ENCODE peak calls at places on chromosomes 5 and 9, in six cellular contexts. K is HL-60; D is fibroblast of lung; C is CD8-positive, alpha-beta T cell; M is GM23338; Q is sigmoid colon. L is an unnamed sample. For H3K27me3, the result is how much of the 10 kb centered on the place peaks cover.

GRCh38 chr5:95261369-95262175 is 23.3 kb downstream of the MCTP1 start:
- DNase-seq in M (peak), C (no peak), K (no peak), D (peak), Q (no peak), L (no peak)

GRCh38 chr5:174895360-174895759 is 171.0 kb downstream of the MSX2 start:
- DNase-seq in Q (no peak), D (no peak), M (peak), K (no peak), C (no peak), L (no peak)

GRCh38 chr5:81755320-81755719 is 4.4 kb upstream of the SSBP2 start:
- DNase-seq in Q (peak), M (peak), D (peak), C (no peak), K (no peak), L (no peak)

GRCh38 chr5:143400541-143401252 is 2.8 kb downstream of the NR3C1 start:
- DNase-seq in C (no peak), D (peak), M (no peak), K (no peak), Q (no peak), L (no peak)

GRCh38 chr5:1212881-1213280 is 11.5 kb downstream of the SLC6A19 start:
- DNase-seq in C (no peak), Q (no peak), D (no peak), K (no peak), M (no peak), L (no peak)

GRCh38 chr5:78129632-78130031 is 164.9 kb downstream of the AP3B1 start:
- DNase-seq in K (no peak), M (no peak), Q (no peak), C (no peak), D (no peak), L (no peak)

GRCh38 chr5:30121092-30121491 is 1072.4 kb upstream of the CDH6 start:
- DNase-seq in K (no peak), D (no peak), Q (no peak), M (peak), C (no peak), L (no peak)

GRCh38 chr5:40823459-40823858 is 11.6 kb downstream of the RPL37 start:
- DNase-seq in D (no peak), K (no peak), M (no peak), C (no peak), Q (no peak), L (no peak)

GRCh38 chr5:116494784-116495480 is 79.7 kb downstream of the SEMA6A start:
- DNase-seq in M (no peak), K (no peak), Q (no peak), D (peak), C (no peak), L (no peak)

GRCh38 chr9:111040494-111040893 is 2.2 kb upstream of the LPAR1 start:
- DNase-seq in K (no peak), D (no peak), Q (no peak), M (no peak), C (no peak), L (no peak)

GRCh38 chr9:130555061-130555460 is 24.3 kb upstream of the FUBP3 start:
- DNase-seq in D (no peak), C (no peak), K (no peak), Q (no peak), M (no peak), L (no peak)

GRCh38 chr5:106521701-106522100 is 1149.0 kb downstream of the EFNA5 start:
- DNase-seq in Q (no peak), D (peak), M (no peak), C (no peak), K (no peak), L (no peak)

GRCh38 chr5:142322747-142323479 is 1.9 kb downstream of the SPRY4 start:
- DNase-seq in C (no peak), K (no peak), Q (peak), D (peak), M (no peak), L (no peak)

GRCh38 chr9:91082709-91083108 is 279.0 kb downstream of the AUH start:
- DNase-seq in D (no peak), K (no peak), Q (no peak), C (no peak), M (no peak), L (no peak)

GRCh38 chr9:118782790-118783463 is 586.3 kb downstream of the BRINP1 start:
- DNase-seq in M (no peak), Q (no peak), K (no peak), C (no peak), D (no peak), L (no peak)

GRCh38 chr5:72293495-72294055 is 26.5 kb downstream of the MRPS27 start:
- DNase-seq in M (no peak), C (no peak), Q (no peak), D (no peak), K (no peak), L (no peak)

GRCh38 chr9:31071606-31072286 is 1312.7 kb upstream of the ACO1 start:
- DNase-seq in K (no peak), Q (no peak), D (no peak), C (no peak), M (no peak), L (peak)

GRCh38 chr9:6133346-6134063 is 82.1 kb upstream of the IL33 start:
- DNase-seq in Q (no peak), C (no peak), K (no peak), D (peak), M (no peak), L (no peak)

GRCh38 chr5:137695651-137696428 is 40.0 kb downstream of the KLHL3 start:
- DNase-seq in M (peak), C (peak), D (no peak), Q (no peak), K (no peak), L (no peak)
- TF ChIP-seq CTCF in M (peak), C (peak), D (no peak), Q (no peak), K (no peak), L (peak)

DNA sequence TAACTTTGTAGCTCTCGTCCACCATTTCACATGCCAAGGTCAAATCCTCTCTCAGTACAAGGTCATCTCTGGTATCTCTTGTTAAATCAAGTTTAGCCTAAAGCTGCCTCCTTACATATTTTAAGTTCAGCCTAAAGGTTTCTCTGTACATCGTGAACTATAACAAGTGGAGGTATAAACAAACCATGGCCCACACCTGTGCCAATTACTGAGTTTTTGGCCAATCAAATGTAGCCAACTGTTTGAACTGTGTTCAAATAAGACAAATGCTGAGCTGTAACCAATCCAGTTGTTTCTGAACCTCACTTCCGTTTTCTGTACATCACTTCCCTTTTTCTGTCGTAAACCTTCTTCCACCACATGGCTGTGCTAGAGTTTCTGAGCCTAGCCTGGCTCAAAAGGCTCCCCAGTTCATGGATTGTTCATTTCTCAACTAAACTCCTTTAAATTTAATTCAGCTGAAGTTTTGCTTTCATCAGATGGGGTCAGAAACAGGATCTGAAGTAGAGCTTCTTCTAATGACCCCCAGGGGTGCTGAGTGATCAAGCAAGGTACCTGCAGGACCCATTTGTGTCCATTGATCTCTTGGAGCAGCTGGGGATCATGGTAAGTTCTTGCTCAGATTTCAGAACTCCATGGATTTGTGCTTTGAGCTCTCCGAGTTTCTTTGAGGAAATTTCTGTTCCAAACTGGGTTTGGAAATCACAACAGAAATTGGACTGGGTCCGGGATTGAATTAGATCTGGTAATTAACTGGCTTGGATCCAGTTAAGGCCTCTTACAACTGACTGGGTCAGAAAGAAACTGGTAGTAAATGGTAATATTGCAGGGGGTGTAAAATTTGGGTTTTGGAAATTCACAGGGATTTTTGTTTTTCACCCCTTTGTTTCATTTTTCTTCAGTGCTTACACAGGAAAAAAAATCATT is 11.0 kb upstream of the NANS start:
- DNase-seq in K (peak), C (no peak), D (no peak), M (no peak), Q (no peak), L (no peak)
- H3K4me3 ChIP-seq in K (peak), C (peak), D (no peak), M (no peak), Q (no peak), L (peak)

GRCh38 chr5:137016783-137017324 is 482.3 kb downstream of the SPOCK1 start:
- DNase-seq in D (no peak), K (no peak), C (no peak), Q (no peak), M (peak), L (no peak)
- H3K27me3 ChIP-seq in D (under half), K (under half), C (under half), Q (under half), M (under half), L (under half)

DNA sequence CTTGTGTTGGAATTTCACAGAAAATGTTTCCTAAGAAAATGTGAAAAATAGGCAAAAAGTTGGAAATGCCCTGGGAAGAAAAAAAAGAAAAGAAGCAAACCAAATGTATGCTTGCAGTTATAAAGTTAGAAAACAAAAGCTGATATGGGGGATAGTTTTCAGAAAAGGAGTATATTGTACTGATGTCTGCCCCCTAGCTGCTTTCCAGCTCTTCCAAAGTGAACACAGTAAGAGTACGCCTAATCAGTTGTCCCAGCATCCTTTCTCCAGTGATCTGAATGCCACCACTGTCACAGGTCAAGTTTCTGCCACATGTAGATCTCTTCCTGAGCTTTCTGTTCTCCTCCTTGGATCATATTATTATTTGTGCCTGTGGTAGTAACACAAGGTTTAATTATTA is 5.8 kb downstream of the TYRP1 start:
- DNase-seq in C (no peak), M (peak), K (no peak), D (no peak), Q (no peak), L (no peak)
- TF ChIP-seq CTCF in C (no peak), M (peak), K (no peak), D (peak), Q (no peak), L (no peak)

GRCh38 chr5:57324888-57325287 is 151.0 kb downstream of the GPBP1 start:
- DNase-seq in K (no peak), Q (no peak), M (no peak), D (peak), C (no peak), L (no peak)

GRCh38 chr5:57332350-57332749 is 150.3 kb downstream of the ACTBL2 start:
- DNase-seq in Q (no peak), C (no peak), D (peak), M (no peak), K (no peak), L (no peak)

GRCh38 chr5:57324159-57324558 is 150.3 kb downstream of the GPBP1 start:
- DNase-seq in Q (no peak), D (peak), K (no peak), M (no peak), C (no peak), L (no peak)

GRCh38 chr5:57327934-57328333 is 154.1 kb downstream of the GPBP1 start:
- DNase-seq in K (no peak), C (no peak), Q (no peak), D (peak), M (no peak), L (no peak)
- H3K4me3 ChIP-seq in K (no peak), C (no peak), Q (no peak), D (no peak), M (no peak), L (no peak)

GRCh38 chr5:93221-93980 is 1.4 kb downstream of the PLEKHG4B start:
- DNase-seq in Q (no peak), K (no peak), D (no peak), M (peak), C (no peak), L (no peak)

GRCh38 chr5:94113-94892 is 2.3 kb downstream of the PLEKHG4B start:
- DNase-seq in M (no peak), C (no peak), D (no peak), Q (no peak), K (no peak), L (no peak)

GRCh38 chr5:90590-91547 is 1.1 kb upstream of the PLEKHG4B start:
- DNase-seq in D (peak), Q (no peak), M (peak), K (no peak), C (no peak), L (no peak)

GRCh38 chr5:91556-92263 is at the start of gene PLEKHG4B:
- DNase-seq in M (peak), C (no peak), Q (no peak), K (no peak), D (peak), L (no peak)

GRCh38 chr5:92391-93220 is 638 bp downstream of the PLEKHG4B start:
- DNase-seq in M (peak), D (no peak), K (no peak), Q (no peak), C (no peak), L (no peak)
- H3K27me3 ChIP-seq in M (under half), D (under half), K (under half), Q (under half), C (under half), L (half or more)

GRCh38 chr5:83724001-83724400 is 3.3 kb upstream of the HAPLN1 start:
- DNase-seq in D (no peak), Q (no peak), C (no peak), M (no peak), K (no peak), L (no peak)

GRCh38 chr5:83718936-83719495 is 1.6 kb downstream of the HAPLN1 start:
- DNase-seq in Q (no peak), C (no peak), M (no peak), K (no peak), D (peak), L (no peak)

GRCh38 chr5:83720805-83721431 is at the start of gene HAPLN1:
- DNase-seq in Q (no peak), C (no peak), M (peak), D (peak), K (no peak), L (no peak)

GRCh38 chr5:83724915-83725314 is 4.3 kb upstream of the HAPLN1 start:
- DNase-seq in M (peak), K (no peak), D (no peak), Q (no peak), C (no peak), L (no peak)

GRCh38 chr5:83721878-83722779 is 1.5 kb upstream of the HAPLN1 start:
- DNase-seq in K (no peak), C (no peak), D (peak), M (peak), Q (peak), L (peak)
- TF ChIP-seq CTCF in K (no peak), C (no peak), D (peak), M (peak), Q (no peak), L (peak)

DNA sequence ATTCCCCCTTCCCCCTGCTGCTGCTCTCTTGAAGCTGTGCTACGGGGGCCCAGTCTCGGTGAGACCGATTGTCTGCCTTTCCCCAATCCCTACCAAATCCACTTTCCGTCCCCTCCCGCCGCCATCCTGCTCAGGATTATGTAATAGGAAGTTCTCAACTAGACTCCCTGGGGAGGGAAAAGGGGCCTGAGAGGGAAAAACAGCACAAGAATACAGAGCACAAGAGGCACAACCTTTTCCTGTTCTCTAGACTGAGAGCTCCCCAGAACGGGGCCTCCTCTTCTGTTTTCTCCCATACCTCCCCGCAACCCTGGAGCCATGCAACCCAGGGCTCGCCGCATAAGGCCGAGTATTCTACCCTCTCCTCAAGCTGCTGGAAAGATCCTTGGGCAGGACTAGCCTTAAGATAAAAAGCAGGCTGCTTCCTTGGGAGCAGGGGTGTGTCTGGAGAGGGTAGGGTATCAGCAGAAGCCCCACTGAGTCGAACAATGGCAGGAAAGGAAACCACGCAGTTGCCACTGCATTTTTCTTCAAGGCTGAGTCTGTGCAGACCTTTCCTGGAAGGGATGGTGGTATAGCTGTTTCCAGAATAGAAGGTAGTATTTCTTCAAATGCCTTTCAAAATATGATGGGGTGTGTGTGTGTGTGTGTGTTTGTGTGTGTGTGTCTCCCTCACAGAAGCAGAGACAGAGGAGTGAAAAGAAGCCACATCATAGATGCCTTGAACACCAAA is 12.9 kb downstream of the MYORG start:
- DNase-seq in C (peak), D (no peak), Q (peak), K (no peak), M (peak), L (peak)
- H3K4me3 ChIP-seq in C (no peak), D (no peak), Q (no peak), K (no peak), M (peak), L (no peak)

L was measured in upper lobe of right lung.